ENCODE peak calls at places on chromosomes 11 and 22, in seven cellular contexts. Z is activated CD4-positive, alpha-beta T cell treated with anti-CD3 and anti-CD28 coated beads, Interleukin-2, amount 50 U/mL, for 24 hours; A is SW480; D is Calu3; E is OCI-LY7; C is HFF-Myc; L is aorta. X is an unnamed sample.

GRCh38 chr11:123546515-123546914 is 107.9 kb downstream of the SCN3B start:
- DNase-seq in D (no peak), C (no peak), L (no peak), E (no peak), A (no peak), Z (no peak), X (no peak)

GRCh38 chr11:44884056-44884455 is 66.6 kb downstream of the TP53I11 start:
- DNase-seq in C (no peak), L (no peak), E (no peak), Z (no peak), A (no peak), D (no peak), X (no peak)

GRCh38 chr11:128725630-128726461 is 32.0 kb downstream of the FLI1 start:
- DNase-seq in Z (peak; percentile 49), L (no peak), D (no peak), E (peak; percentile 95), A (peak; percentile 6), C (no peak), X (no peak)

GRCh38 chr11:130720232-130720787 is 196.0 kb downstream of the SNX19 start:
- DNase-seq in A (no peak), D (no peak), C (no peak), L (no peak), E (no peak), Z (no peak), X (no peak)

GRCh38 chr11:8905528-8906165 is 5.3 kb upstream of the AKIP1 start:
- DNase-seq in D (no peak), C (no peak), A (no peak), E (no peak), Z (no peak), L (no peak), X (no peak)

GRCh38 chr11:30357872-30358271 is 35.0 kb downstream of the ARL14EP start:
- DNase-seq in C (no peak), D (no peak), E (no peak), A (no peak), L (no peak), Z (no peak), X (no peak)

GRCh38 chr11:115720537-115721308 is 216.5 kb upstream of the CADM1 start:
- DNase-seq in L (no peak), D (no peak), C (no peak), Z (no peak), A (no peak), E (no peak), X (no peak)

GRCh38 chr11:13152736-13153541 is 124.7 kb upstream of the BMAL1 start:
- DNase-seq in E (no peak), L (no peak), A (peak; percentile 34), D (no peak), C (no peak), Z (no peak), X (no peak)

GRCh38 chr11:105389952-105390351 is 219.9 kb upstream of the GRIA4 start:
- DNase-seq in L (no peak), Z (no peak), C (no peak), D (no peak), E (no peak), A (no peak), X (no peak)

GRCh38 chr22:44906248-44906936 is 103.4 kb downstream of the PHF21B start:
- DNase-seq in L (no peak), A (no peak), E (no peak), C (no peak), Z (no peak), D (no peak), X (no peak)

GRCh38 chr11:100932474-100933100 is 197.0 kb downstream of the PGR start:
- DNase-seq in C (peak; percentile 27), Z (no peak), E (peak; percentile 22), L (no peak), A (peak; percentile 44), D (no peak), X (no peak)

GRCh38 chr11:127651888-127652221 is 651.3 kb upstream of the KIRREL3 start:
- DNase-seq in C (no peak), Z (no peak), E (no peak), D (no peak), A (no peak), L (no peak), X (no peak)

GRCh38 chr22:30325724-30326703 is 727 bp downstream of the TBC1D10A start:
- DNase-seq in A (peak; percentile 9), Z (no peak), C (no peak), E (peak; percentile 50), D (peak; percentile 28), L (peak; percentile 64), X (peak; percentile 60)

GRCh38 chr11:126969865-126970479 is 30.6 kb downstream of the KIRREL3 start:
- DNase-seq in E (no peak), D (peak; percentile 47), A (peak; percentile 28), L (no peak), Z (no peak), C (no peak), X (no peak)

GRCh38 chr11:124746621-124747243 is 5.3 kb downstream of the VSIG2 start:
- DNase-seq in E (peak; percentile 90), A (peak; percentile 89), D (peak; percentile 74), Z (peak; percentile 64), L (peak; percentile 90), C (peak; percentile 9), X (peak; percentile 85)

GRCh38 chr22:40808018-40808841 is 10.9 kb downstream of the SLC25A17 start:
- DNase-seq in A (no peak), D (no peak), L (no peak), Z (no peak), C (no peak), E (no peak), X (no peak)

GRCh38 chr11:76793834-76794291 is 10.7 kb downstream of the TSKU start:
- DNase-seq in D (no peak), C (no peak), E (no peak), A (no peak), Z (no peak), L (no peak), X (no peak)

GRCh38 chr11:1936781-1937615 is 10.1 kb upstream of the MRPL23 start:
- DNase-seq in L (peak; percentile 77), C (no peak), E (no peak), Z (no peak), A (no peak), D (no peak), X (no peak)

GRCh38 chr22:30763815-30764686 is 69.4 kb downstream of the OSBP2 start:
- DNase-seq in C (peak; percentile 46), A (peak; percentile 83), L (no peak), Z (peak; percentile 45), E (peak; percentile 64), D (peak; percentile 74), X (peak; percentile 51)

GRCh38 chr11:69005631-69006368 is 7.2 kb downstream of the MRGPRF start:
- DNase-seq in E (no peak), C (no peak), A (no peak), L (peak; percentile 70), D (no peak), Z (no peak), X (peak; percentile 44)